ENCODE peak calls at places on chromosome 7, in five cellular contexts. W is neuronal stem cell, M is upper lobe of left lung, S is A549, Y is mesendoderm. N is an unnamed sample.

GRCh38 chr7:35263396-35263795 is 9.5 kb upstream of the TBX20 start:
- DNase-seq in W (no peak), M (no peak), S (no peak), Y (no peak), N (no peak)

GRCh38 chr7:123599766-123600165 is 1.9 kb upstream of the ASB15 start:
- DNase-seq in W (no peak), M (no peak), S (no peak), Y (no peak), N (no peak)

GRCh38 chr7:17086403-17086802 is 204.6 kb upstream of the AGR3 start:
- DNase-seq in W (no peak), M (no peak), S (no peak), Y (no peak), N (no peak)

GRCh38 chr7:155710530-155710929 is 66.1 kb downstream of the RBM33 start:
- DNase-seq in W (no peak), M (no peak), S (no peak), Y (no peak), N (no peak)

GRCh38 chr7:138358850-138359341 is 101.2 kb upstream of the TRIM24 start:
- DNase-seq in W (no peak), M (no peak), S (no peak), Y (peak; percentile 54), N (no peak)

GRCh38 chr7:123635551-123636359 is 19.9 kb upstream of the LMOD2 start:
- DNase-seq in W (no peak), M (no peak), S (peak; percentile 39), Y (peak; percentile 45), N (no peak)

GRCh38 chr7:40978047-40978446 is 724.8 kb downstream of the INHBA start:
- DNase-seq in W (no peak), M (no peak), S (no peak), Y (no peak), N (no peak)

GRCh38 chr7:15648461-15648961 is 38.0 kb downstream of the MEOX2 start:
- DNase-seq in W (no peak), M (no peak), S (no peak), Y (no peak), N (no peak)

GRCh38 chr7:149859369-149859768 is 14.4 kb upstream of the ATP6V0E2 start:
- DNase-seq in W (no peak), M (no peak), S (no peak), Y (no peak), N (no peak)

GRCh38 chr7:50633414-50633710 is 68.2 kb upstream of the DDC start:
- DNase-seq in W (no peak), M (no peak), S (no peak), Y (no peak), N (no peak)

GRCh38 chr7:24786306-24786705 is 29.0 kb upstream of the GSDME start:
- DNase-seq in W (no peak), M (no peak), S (no peak), Y (no peak), N (no peak)

GRCh38 chr7:111931016-111931517 is 275.1 kb downstream of the DOCK4 start:
- DNase-seq in W (peak; percentile 21), M (no peak), S (no peak), Y (peak; percentile 63), N (no peak)

GRCh38 chr7:44460325-44460724 is 30.1 kb downstream of the NUDCD3 start:
- DNase-seq in W (no peak), M (no peak), S (no peak), Y (no peak), N (no peak)

GRCh38 chr7:105439174-105439893 is 50.6 kb upstream of the SRPK2 start:
- DNase-seq in W (no peak), M (no peak), S (peak; percentile 65), Y (peak; percentile 64), N (no peak)

GRCh38 chr7:140281960-140282359 is 105.2 kb upstream of the KDM7A start:
- DNase-seq in W (no peak), M (peak; percentile 15), S (no peak), Y (no peak), N (no peak)
- H3K27ac ChIP-seq in W (no peak overlapping the region), M (no peak overlapping the region), S (no peak overlapping the region), Y (no peak overlapping the region), N (no peak overlapping the region)

GRCh38 chr7:102472126-102473041 is 6.3 kb downstream of the POLR2J start:
- DNase-seq in W (no peak), M (peak; percentile 72), S (no peak), Y (no peak), N (peak; percentile 73)
- H3K27ac ChIP-seq in W (no peak overlapping the region), M (no peak overlapping the region), S (no peak overlapping the region), Y (no peak overlapping the region), N (no peak overlapping the region)

GRCh38 chr7:98281757-98282652 is 519 bp downstream of the BRI3 start:
- DNase-seq in W (no peak), M (no peak), S (no peak), Y (no peak), N (peak; percentile 71)

GRCh38 chr7:98283887-98284222 is 2.4 kb downstream of the BRI3 start:
- DNase-seq in W (no peak), M (no peak), S (no peak), Y (no peak), N (no peak)

GRCh38 chr7:98280791-98281756 is at the start of gene BRI3:
- DNase-seq in W (peak; percentile 94), M (peak; percentile 99), S (peak; percentile 90), Y (peak; percentile 94), N (peak; percentile 93)

GRCh38 chr7:98283127-98283886 is 1.8 kb downstream of the BRI3 start:
- DNase-seq in W (no peak), M (peak; percentile 75), S (no peak), Y (no peak), N (no peak)

GRCh38 chr7:98282727-98283126 is 1.2 kb downstream of the BRI3 start:
- DNase-seq in W (no peak), M (no peak), S (no peak), Y (no peak), N (no peak)
- H3K27ac ChIP-seq in W (no peak overlapping the region), M (peak overlapping the region; percentile 100), S (peak overlapping the region; percentile 98), Y (no peak overlapping the region), N (peak overlapping the region; percentile 12)

GRCh38 chr7:22980422-22980821 is 33.5 kb downstream of the HYCC1 start:
- DNase-seq in W (no peak), M (no peak), S (no peak), Y (no peak), N (no peak)
- H3K27ac ChIP-seq in W (no peak overlapping the region), M (no peak overlapping the region), S (no peak overlapping the region), Y (no peak overlapping the region), N (no peak overlapping the region)

DNA sequence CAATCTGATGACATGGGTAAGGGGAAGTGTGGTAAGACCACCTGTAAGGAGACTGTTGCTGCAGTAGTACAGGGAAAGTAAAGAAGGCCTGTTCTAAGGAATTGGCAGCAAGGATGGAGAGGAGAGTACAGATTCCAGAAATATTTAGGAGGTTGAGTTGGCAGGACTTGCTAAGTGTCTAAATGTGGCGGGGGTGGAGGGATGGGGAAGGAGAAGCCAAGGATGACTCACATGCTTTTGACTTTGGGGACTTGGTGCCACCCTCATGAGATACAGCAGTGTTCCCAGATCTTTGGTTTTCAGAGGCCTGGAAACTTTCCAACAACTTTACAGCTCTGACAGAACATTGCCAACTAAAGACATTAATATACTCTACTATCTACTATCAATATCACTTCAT is 45.4 kb downstream of the CDK6 start:
- DNase-seq in W (no peak), M (no peak), S (no peak), Y (peak; percentile 35), N (peak; percentile 74)
- H3K27ac ChIP-seq in W (no peak overlapping the region), M (no peak overlapping the region), S (peak overlapping the region; percentile 20), Y (no peak overlapping the region), N (peak overlapping the region; percentile 63)

DNA sequence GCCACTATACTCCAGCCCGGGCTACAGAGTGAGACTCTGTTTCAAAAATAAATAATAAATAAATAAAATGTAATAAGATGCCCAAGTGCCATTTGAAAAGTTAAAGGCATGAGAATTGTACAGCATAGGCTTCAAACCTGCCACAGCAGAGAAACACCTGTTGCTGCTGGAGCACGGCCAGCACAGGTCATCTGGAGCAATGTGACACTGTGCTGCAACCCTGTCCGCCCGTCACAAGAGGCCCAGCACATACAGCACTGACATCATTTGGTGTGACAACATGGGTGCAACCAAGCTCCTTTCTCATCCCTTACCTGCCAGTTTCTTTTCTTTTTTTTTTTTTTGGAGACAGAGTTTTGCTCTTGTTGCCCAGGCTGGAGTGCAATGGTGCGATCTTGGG is 1.3 kb downstream of the RFC2 start:
- DNase-seq in W (no peak), M (no peak), S (no peak), Y (no peak), N (no peak)
- H3K27ac ChIP-seq in W (no peak overlapping the region), M (no peak overlapping the region), S (no peak overlapping the region), Y (no peak overlapping the region), N (no peak overlapping the region)

GRCh38 chr7:128380807-128381130 is 19.3 kb upstream of the PRRT4 start:
- DNase-seq in W (no peak), M (no peak), S (no peak), Y (no peak), N (no peak)
- H3K27ac ChIP-seq in W (no peak overlapping the region), M (no peak overlapping the region), S (no peak overlapping the region), Y (no peak overlapping the region), N (no peak overlapping the region)

DNA sequence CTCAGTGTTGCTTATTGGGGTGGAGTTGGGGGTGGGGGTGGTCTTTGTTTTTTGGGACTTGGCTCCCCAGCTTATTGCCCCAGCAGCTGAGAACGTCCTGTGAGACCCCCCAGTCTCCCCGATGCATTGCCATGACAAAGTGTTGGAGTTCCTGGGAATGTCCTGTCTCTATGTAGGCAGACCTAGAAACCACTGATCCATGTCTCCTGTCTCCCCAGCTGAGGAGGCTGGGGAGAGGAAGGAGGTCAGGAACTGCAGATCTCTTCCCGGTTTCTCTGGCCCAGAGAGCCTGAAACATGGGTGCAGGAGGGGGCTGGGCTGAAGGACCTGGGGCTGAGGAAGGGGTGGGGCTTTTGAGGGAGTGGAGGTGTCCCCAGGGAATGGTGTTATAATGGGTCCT is 80.2 kb upstream of the GTF2IRD1 start:
- DNase-seq in W (no peak), M (no peak), S (no peak), Y (no peak), N (no peak)
- H3K27ac ChIP-seq in W (no peak overlapping the region), M (no peak overlapping the region), S (no peak overlapping the region), Y (no peak overlapping the region), N (no peak overlapping the region)

GRCh38 chr7:47215049-47215448 is 366.9 kb downstream of the TNS3 start:
- DNase-seq in W (no peak), M (no peak), S (no peak), Y (no peak), N (no peak)
- H3K27ac ChIP-seq in W (no peak overlapping the region), M (no peak overlapping the region), S (no peak overlapping the region), Y (no peak overlapping the region), N (no peak overlapping the region)

GRCh38 chr7:130957140-130957513 is 223.1 kb upstream of the KLF14 start:
- DNase-seq in W (no peak), M (no peak), S (no peak), Y (no peak), N (no peak)

GRCh38 chr7:130960208-130960988 is 226.4 kb upstream of the KLF14 start:
- DNase-seq in W (no peak), M (no peak), S (peak; percentile 89), Y (peak; percentile 37), N (no peak)

GRCh38 chr7:130957722-130958360 is 223.8 kb upstream of the KLF14 start:
- DNase-seq in W (no peak), M (no peak), S (no peak), Y (no peak), N (no peak)

GRCh38 chr7:130959743-130960207 is 225.8 kb upstream of the KLF14 start:
- DNase-seq in W (no peak), M (no peak), S (peak; percentile 87), Y (peak; percentile 25), N (no peak)

GRCh38 chr7:130958846-130959245 is 224.8 kb upstream of the KLF14 start:
- DNase-seq in W (no peak), M (no peak), S (no peak), Y (no peak), N (no peak)
- H3K27ac ChIP-seq in W (no peak overlapping the region), M (peak overlapping the region; percentile 49), S (peak overlapping the region; percentile 96), Y (no peak overlapping the region), N (no peak overlapping the region)

N was measured in aorta.